ENCODE peak calls at places on chromosome 18, in ten cellular contexts. One of them, this sample, is unnamed.

GRCh38 chr18:48365965-48366364 is 43.2 kb downstream of the ZBTB7C start:
- DNase-seq in ascending aorta: no peak
- DNase-seq in esophagus squamous epithelium: no peak
- DNase-seq in mucosa of descending colon: no peak
- DNase-seq in mammary epithelial cell: no peak
- DNase-seq in neural progenitor cell: no peak
- DNase-seq in HFF-Myc: no peak
- DNase-seq in IMR-90: no peak
- DNase-seq in progenitor cell of endocrine pancreas: no peak
- DNase-seq in sigmoid colon: no peak
- DNase-seq in this sample: no peak

GRCh38 chr18:12338382-12338781 is 30.3 kb downstream of the TUBB6 start:
- DNase-seq in progenitor cell of endocrine pancreas: no peak
- DNase-seq in mammary epithelial cell: no peak
- DNase-seq in mucosa of descending colon: no peak
- DNase-seq in IMR-90: no peak
- DNase-seq in HFF-Myc: no peak
- DNase-seq in neural progenitor cell: no peak
- DNase-seq in esophagus squamous epithelium: no peak
- DNase-seq in ascending aorta: no peak
- DNase-seq in sigmoid colon: peak; percentile 19
- DNase-seq in this sample: no peak

GRCh38 chr18:61891271-61891670 is 1.5 kb downstream of the RNF152 start:
- DNase-seq in esophagus squamous epithelium: no peak
- DNase-seq in mucosa of descending colon: no peak
- DNase-seq in progenitor cell of endocrine pancreas: no peak
- DNase-seq in neural progenitor cell: no peak
- DNase-seq in sigmoid colon: no peak
- DNase-seq in HFF-Myc: no peak
- DNase-seq in mammary epithelial cell: peak; percentile 87
- DNase-seq in IMR-90: no peak
- DNase-seq in ascending aorta: no peak
- DNase-seq in this sample: no peak

GRCh38 chr18:74596959-74597661 is 560 bp upstream of the ZNF407 start:
- DNase-seq in sigmoid colon: peak; percentile 87
- DNase-seq in mucosa of descending colon: peak; percentile 74
- DNase-seq in esophagus squamous epithelium: peak; percentile 30
- DNase-seq in neural progenitor cell: peak; percentile 79
- DNase-seq in ascending aorta: no peak
- DNase-seq in IMR-90: peak; percentile 62
- DNase-seq in HFF-Myc: no peak
- DNase-seq in progenitor cell of endocrine pancreas: peak; percentile 26
- DNase-seq in mammary epithelial cell: no peak
- DNase-seq in this sample: peak; percentile 27

GRCh38 chr18:79765491-79766245 is 32.1 kb upstream of the KCNG2 start:
- DNase-seq in esophagus squamous epithelium: no peak
- DNase-seq in mammary epithelial cell: no peak
- DNase-seq in IMR-90: peak; percentile 44
- DNase-seq in mucosa of descending colon: no peak
- DNase-seq in progenitor cell of endocrine pancreas: no peak
- DNase-seq in HFF-Myc: no peak
- DNase-seq in neural progenitor cell: no peak
- DNase-seq in sigmoid colon: peak; percentile 41
- DNase-seq in ascending aorta: no peak
- DNase-seq in this sample: no peak

GRCh38 chr18:53971331-53971730 is 253.1 kb downstream of the MBD2 start:
- DNase-seq in mucosa of descending colon: no peak
- DNase-seq in sigmoid colon: no peak
- DNase-seq in HFF-Myc: no peak
- DNase-seq in esophagus squamous epithelium: no peak
- DNase-seq in progenitor cell of endocrine pancreas: no peak
- DNase-seq in neural progenitor cell: no peak
- DNase-seq in ascending aorta: no peak
- DNase-seq in mammary epithelial cell: peak; percentile 56
- DNase-seq in IMR-90: no peak
- DNase-seq in this sample: no peak

GRCh38 chr18:46374850-46375249 is 270.7 kb downstream of the HAUS1 start:
- DNase-seq in ascending aorta: no peak
- DNase-seq in IMR-90: no peak
- DNase-seq in neural progenitor cell: peak; percentile 24
- DNase-seq in mucosa of descending colon: no peak
- DNase-seq in esophagus squamous epithelium: no peak
- DNase-seq in mammary epithelial cell: peak; percentile 4
- DNase-seq in HFF-Myc: no peak
- DNase-seq in sigmoid colon: no peak
- DNase-seq in progenitor cell of endocrine pancreas: peak; percentile 13
- DNase-seq in this sample: no peak

GRCh38 chr18:8351173-8351572 is 258.1 kb upstream of the RAB12 start:
- DNase-seq in sigmoid colon: no peak
- DNase-seq in mammary epithelial cell: no peak
- DNase-seq in ascending aorta: no peak
- DNase-seq in HFF-Myc: no peak
- DNase-seq in neural progenitor cell: no peak
- DNase-seq in esophagus squamous epithelium: no peak
- DNase-seq in progenitor cell of endocrine pancreas: no peak
- DNase-seq in mucosa of descending colon: no peak
- DNase-seq in IMR-90: peak; percentile 19
- DNase-seq in this sample: no peak

GRCh38 chr18:59233017-59233410 is 13.1 kb downstream of the GRP start:
- DNase-seq in ascending aorta: no peak
- DNase-seq in sigmoid colon: no peak
- DNase-seq in esophagus squamous epithelium: no peak
- DNase-seq in mammary epithelial cell: peak; percentile 75
- DNase-seq in neural progenitor cell: no peak
- DNase-seq in mucosa of descending colon: no peak
- DNase-seq in IMR-90: no peak
- DNase-seq in HFF-Myc: no peak
- DNase-seq in progenitor cell of endocrine pancreas: no peak
- DNase-seq in this sample: no peak

GRCh38 chr18:48543228-48543627 is 4.4 kb downstream of the CTIF start:
- DNase-seq in HFF-Myc: no peak
- DNase-seq in mucosa of descending colon: no peak
- DNase-seq in neural progenitor cell: peak; percentile 36
- DNase-seq in progenitor cell of endocrine pancreas: no peak
- DNase-seq in IMR-90: no peak
- DNase-seq in esophagus squamous epithelium: no peak
- DNase-seq in sigmoid colon: no peak
- DNase-seq in mammary epithelial cell: peak; percentile 21
- DNase-seq in ascending aorta: no peak
- DNase-seq in this sample: no peak

GRCh38 chr18:79200546-79201268 is 131.5 kb downstream of the ATP9B start:
- DNase-seq in sigmoid colon: peak; percentile 82
- DNase-seq in progenitor cell of endocrine pancreas: peak; percentile 27
- DNase-seq in HFF-Myc: no peak
- DNase-seq in ascending aorta: no peak
- DNase-seq in mammary epithelial cell: peak; percentile 18
- DNase-seq in esophagus squamous epithelium: peak; percentile 71
- DNase-seq in neural progenitor cell: peak; percentile 41
- DNase-seq in mucosa of descending colon: peak; percentile 12
- DNase-seq in IMR-90: peak; percentile 25
- DNase-seq in this sample: no peak

GRCh38 chr18:22199005-22199404 is 29.6 kb downstream of the GATA6 start:
- DNase-seq in neural progenitor cell: no peak
- DNase-seq in HFF-Myc: no peak
- DNase-seq in mucosa of descending colon: no peak
- DNase-seq in IMR-90: no peak
- DNase-seq in sigmoid colon: no peak
- DNase-seq in ascending aorta: no peak
- DNase-seq in esophagus squamous epithelium: no peak
- DNase-seq in mammary epithelial cell: no peak
- DNase-seq in progenitor cell of endocrine pancreas: no peak
- DNase-seq in this sample: no peak

GRCh38 chr18:69400253-69400975 is at the start of gene DOK6:
- DNase-seq in ascending aorta: no peak
- DNase-seq in neural progenitor cell: peak; percentile 93
- DNase-seq in HFF-Myc: peak; percentile 6
- DNase-seq in IMR-90: peak; percentile 69
- DNase-seq in esophagus squamous epithelium: no peak
- DNase-seq in progenitor cell of endocrine pancreas: peak; percentile 46
- DNase-seq in mammary epithelial cell: peak; percentile 19
- DNase-seq in mucosa of descending colon: peak; percentile 7
- DNase-seq in sigmoid colon: peak; percentile 64
- DNase-seq in this sample: peak; percentile 22

GRCh38 chr18:50619833-50620232 is 59.9 kb downstream of the MAPK4 start:
- DNase-seq in HFF-Myc: no peak
- DNase-seq in IMR-90: no peak
- DNase-seq in esophagus squamous epithelium: no peak
- DNase-seq in sigmoid colon: no peak
- DNase-seq in neural progenitor cell: no peak
- DNase-seq in mucosa of descending colon: no peak
- DNase-seq in ascending aorta: no peak
- DNase-seq in progenitor cell of endocrine pancreas: no peak
- DNase-seq in mammary epithelial cell: no peak
- DNase-seq in this sample: no peak

GRCh38 chr18:3871687-3872086 is 421.7 kb downstream of the TGIF1 start:
- DNase-seq in neural progenitor cell: no peak
- DNase-seq in HFF-Myc: no peak
- DNase-seq in progenitor cell of endocrine pancreas: no peak
- DNase-seq in ascending aorta: no peak
- DNase-seq in IMR-90: no peak
- DNase-seq in mucosa of descending colon: no peak
- DNase-seq in sigmoid colon: no peak
- DNase-seq in mammary epithelial cell: no peak
- DNase-seq in esophagus squamous epithelium: no peak
- DNase-seq in this sample: no peak

GRCh38 chr18:3867252-3867651 is 417.3 kb downstream of the TGIF1 start:
- DNase-seq in HFF-Myc: no peak
- DNase-seq in neural progenitor cell: no peak
- DNase-seq in sigmoid colon: no peak
- DNase-seq in mucosa of descending colon: no peak
- DNase-seq in esophagus squamous epithelium: no peak
- DNase-seq in ascending aorta: no peak
- DNase-seq in progenitor cell of endocrine pancreas: no peak
- DNase-seq in mammary epithelial cell: no peak
- DNase-seq in IMR-90: no peak
- DNase-seq in this sample: no peak

GRCh38 chr18:3867768-3868445 is 417.9 kb downstream of the TGIF1 start:
- DNase-seq in sigmoid colon: no peak
- DNase-seq in IMR-90: no peak
- DNase-seq in neural progenitor cell: no peak
- DNase-seq in mucosa of descending colon: no peak
- DNase-seq in progenitor cell of endocrine pancreas: no peak
- DNase-seq in mammary epithelial cell: no peak
- DNase-seq in HFF-Myc: no peak
- DNase-seq in esophagus squamous epithelium: no peak
- DNase-seq in ascending aorta: no peak
- DNase-seq in this sample: no peak

GRCh38 chr18:3870914-3871313 is 420.9 kb downstream of the TGIF1 start:
- DNase-seq in progenitor cell of endocrine pancreas: no peak
- DNase-seq in esophagus squamous epithelium: no peak
- DNase-seq in HFF-Myc: no peak
- DNase-seq in IMR-90: no peak
- DNase-seq in neural progenitor cell: no peak
- DNase-seq in sigmoid colon: no peak
- DNase-seq in ascending aorta: no peak
- DNase-seq in mucosa of descending colon: no peak
- DNase-seq in mammary epithelial cell: no peak
- DNase-seq in this sample: no peak

GRCh38 chr18:3869848-3870247 is 419.9 kb downstream of the TGIF1 start:
- DNase-seq in mammary epithelial cell: peak; percentile 37
- DNase-seq in neural progenitor cell: peak; percentile 62
- DNase-seq in ascending aorta: no peak
- DNase-seq in HFF-Myc: peak; percentile 33
- DNase-seq in esophagus squamous epithelium: no peak
- DNase-seq in mucosa of descending colon: no peak
- DNase-seq in sigmoid colon: no peak
- DNase-seq in progenitor cell of endocrine pancreas: no peak
- DNase-seq in IMR-90: peak; percentile 76
- DNase-seq in this sample: no peak
- TF ChIP-seq CTCF in mammary epithelial cell: peak; percentile 59
- TF ChIP-seq CTCF in neural progenitor cell: peak; percentile 64
- TF ChIP-seq CTCF in ascending aorta: no peak
- TF ChIP-seq CTCF in HFF-Myc: peak; percentile 16
- TF ChIP-seq CTCF in esophagus squamous epithelium: peak; percentile 32
- TF ChIP-seq CTCF in mucosa of descending colon: no peak
- TF ChIP-seq CTCF in sigmoid colon: peak; percentile 37
- TF ChIP-seq CTCF in progenitor cell of endocrine pancreas: peak; percentile 61
- TF ChIP-seq CTCF in IMR-90: peak; percentile 71
- TF ChIP-seq CTCF in this sample: no peak

GRCh38 chr18:904135-905090 is at the start of gene ADCYAP1:
- DNase-seq in progenitor cell of endocrine pancreas: no peak
- DNase-seq in sigmoid colon: no peak
- DNase-seq in mucosa of descending colon: no peak
- DNase-seq in mammary epithelial cell: no peak
- DNase-seq in neural progenitor cell: peak; percentile 82
- DNase-seq in HFF-Myc: no peak
- DNase-seq in ascending aorta: no peak
- DNase-seq in esophagus squamous epithelium: no peak
- DNase-seq in IMR-90: no peak
- DNase-seq in this sample: no peak
- TF ChIP-seq CTCF in progenitor cell of endocrine pancreas: no peak
- TF ChIP-seq CTCF in sigmoid colon: no peak
- TF ChIP-seq CTCF in mucosa of descending colon: no peak
- TF ChIP-seq CTCF in mammary epithelial cell: no peak
- TF ChIP-seq CTCF in neural progenitor cell: peak; percentile 33
- TF ChIP-seq CTCF in HFF-Myc: no peak
- TF ChIP-seq CTCF in ascending aorta: no peak
- TF ChIP-seq CTCF in esophagus squamous epithelium: no peak
- TF ChIP-seq CTCF in IMR-90: no peak
- TF ChIP-seq CTCF in this sample: no peak

DNA sequence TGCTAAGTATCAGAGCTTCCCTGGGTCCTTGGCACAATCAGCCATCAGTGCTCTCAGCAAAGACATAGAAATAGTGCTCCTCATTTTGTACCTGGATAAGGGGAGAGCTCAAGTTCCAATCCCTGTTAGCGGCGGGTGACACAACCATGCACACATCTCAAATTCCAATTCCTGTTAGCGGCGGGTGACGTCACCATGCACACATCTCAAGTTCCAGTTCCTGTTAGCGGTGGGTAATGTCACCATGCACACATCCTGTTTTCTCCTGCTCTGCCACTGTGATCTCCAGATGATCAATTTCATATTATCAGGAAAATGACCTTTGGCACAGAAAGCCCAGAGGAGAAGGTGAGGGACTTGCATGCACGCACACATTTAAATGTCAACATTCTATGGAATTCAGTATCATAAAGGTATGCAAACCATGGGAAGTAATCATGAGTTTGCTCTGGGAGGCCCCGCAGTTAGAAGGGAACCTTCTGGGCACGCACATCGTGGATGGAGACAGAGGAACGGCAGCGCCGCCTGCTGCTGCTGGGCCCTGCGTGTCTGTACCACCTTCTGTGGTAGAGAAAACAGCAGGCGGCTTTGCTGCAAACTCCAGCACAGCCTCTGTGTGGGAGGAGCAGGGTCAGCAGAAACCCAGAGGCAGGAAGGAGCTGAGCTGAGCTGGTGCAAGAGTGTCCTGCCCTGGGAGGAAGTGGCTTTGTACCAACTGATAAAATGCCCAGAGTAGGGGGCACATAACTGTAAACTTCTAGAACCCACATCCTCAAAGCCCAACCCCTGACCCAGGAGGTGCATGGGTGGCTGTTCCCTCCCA is 77.8 kb downstream of the MBP start:
- DNase-seq in mucosa of descending colon: peak; percentile 80
- DNase-seq in progenitor cell of endocrine pancreas: peak; percentile 34
- DNase-seq in IMR-90: peak; percentile 93
- DNase-seq in mammary epithelial cell: no peak
- DNase-seq in sigmoid colon: peak; percentile 90
- DNase-seq in HFF-Myc: peak; percentile 71
- DNase-seq in esophagus squamous epithelium: peak; percentile 56
- DNase-seq in ascending aorta: peak; percentile 69
- DNase-seq in neural progenitor cell: peak; percentile 71
- DNase-seq in this sample: no peak
- TF ChIP-seq CTCF in mucosa of descending colon: no peak
- TF ChIP-seq CTCF in progenitor cell of endocrine pancreas: peak; percentile 54
- TF ChIP-seq CTCF in IMR-90: peak; percentile 97
- TF ChIP-seq CTCF in mammary epithelial cell: peak; percentile 54
- TF ChIP-seq CTCF in sigmoid colon: no peak
- TF ChIP-seq CTCF in HFF-Myc: peak; percentile 79
- TF ChIP-seq CTCF in esophagus squamous epithelium: peak; percentile 54
- TF ChIP-seq CTCF in ascending aorta: peak; percentile 61
- TF ChIP-seq CTCF in neural progenitor cell: peak; percentile 50
- TF ChIP-seq CTCF in this sample: no peak

GRCh38 chr18:24014062-24014985 is at the start of gene TTC39C:
- DNase-seq in mammary epithelial cell: peak; percentile 83
- DNase-seq in IMR-90: peak; percentile 71
- DNase-seq in neural progenitor cell: peak; percentile 75
- DNase-seq in progenitor cell of endocrine pancreas: peak; percentile 51
- DNase-seq in mucosa of descending colon: peak; percentile 71
- DNase-seq in esophagus squamous epithelium: peak; percentile 49
- DNase-seq in sigmoid colon: peak; percentile 84
- DNase-seq in ascending aorta: no peak
- DNase-seq in HFF-Myc: no peak
- DNase-seq in this sample: peak; percentile 46
- TF ChIP-seq CTCF in mammary epithelial cell: no peak
- TF ChIP-seq CTCF in IMR-90: no peak
- TF ChIP-seq CTCF in neural progenitor cell: no peak
- TF ChIP-seq CTCF in progenitor cell of endocrine pancreas: peak; percentile 12
- TF ChIP-seq CTCF in mucosa of descending colon: no peak
- TF ChIP-seq CTCF in esophagus squamous epithelium: no peak
- TF ChIP-seq CTCF in sigmoid colon: no peak
- TF ChIP-seq CTCF in ascending aorta: no peak
- TF ChIP-seq CTCF in HFF-Myc: no peak
- TF ChIP-seq CTCF in this sample: no peak